ENCODE peak calls at places on chromosomes 1 and 21, in eight cellular contexts. N is GM12878, V is K562, Q is endothelial cell of umbilical vein, B is HCT116, S is H1, C is HepG2, H is A549. X is an unnamed sample.

GRCh38 chr1:54671985-54672608 is 30.5 kb downstream of the MROH7 start:
- DNase-seq in N (peak; percentile 17), V (peak; percentile 86), Q (peak; percentile 49), B (peak; percentile 35), S (peak; percentile 38), C (peak; percentile 44), H (peak; percentile 47), X (peak; percentile 69)

GRCh38 chr1:16196874-16197273 is 15.6 kb downstream of the ARHGEF19 start:
- DNase-seq in N (no peak), V (no peak), Q (no peak), B (no peak), S (no peak), C (no peak), H (no peak), X (no peak)

GRCh38 chr1:184747089-184747955 is 7.3 kb downstream of the EDEM3 start:
- DNase-seq in N (peak; percentile 48), V (no peak), Q (no peak), B (no peak), S (no peak), C (no peak), H (no peak), X (peak; percentile 52)

GRCh38 chr1:110200666-110201065 is 9.4 kb upstream of the KCNC4 start:
- DNase-seq in N (no peak), V (no peak), Q (no peak), B (no peak), S (no peak), C (no peak), H (no peak), X (no peak)

GRCh38 chr1:208533746-208534603 is 289.8 kb upstream of the PLXNA2 start:
- DNase-seq in N (no peak), V (no peak), Q (no peak), B (no peak), S (no peak), C (no peak), H (no peak), X (no peak)

GRCh38 chr1:57229076-57229475 is 194.8 kb downstream of the DAB1 start:
- DNase-seq in N (no peak), V (no peak), Q (no peak), B (no peak), S (no peak), C (no peak), H (no peak), X (no peak)

GRCh38 chr1:109655624-109656519 is at the start of gene GSTM4:
- DNase-seq in N (peak; percentile 47), V (peak; percentile 95), Q (peak; percentile 69), B (peak; percentile 16), S (peak; percentile 44), C (peak; percentile 59), H (peak; percentile 60), X (peak; percentile 93)

GRCh38 chr1:18385239-18385790 is 95.4 kb upstream of the KLHDC7A start:
- DNase-seq in N (no peak), V (no peak), Q (no peak), B (no peak), S (no peak), C (no peak), H (no peak), X (no peak)

GRCh38 chr1:110383311-110383990 is 7.4 kb downstream of the SLC16A4 start:
- DNase-seq in N (no peak), V (no peak), Q (peak; percentile 1), B (no peak), S (no peak), C (no peak), H (no peak), X (peak; percentile 85)

GRCh38 chr21:39040494-39041110 is 142.6 kb downstream of the PSMG1 start:
- DNase-seq in N (no peak), V (no peak), Q (peak; percentile 63), B (no peak), S (no peak), C (no peak), H (no peak), X (no peak)

GRCh38 chr1:235971571-235972315 is 93.1 kb downstream of the NID1 start:
- DNase-seq in N (peak; percentile 84), V (peak; percentile 74), Q (peak; percentile 94), B (peak; percentile 68), S (peak; percentile 79), C (peak; percentile 84), H (peak; percentile 88), X (peak; percentile 99)
- TF ChIP-seq POLR2A in N (peak; percentile 75), V (no peak), Q (no peak), B (peak; percentile 49), S (peak; percentile 78), C (peak; percentile 41), H (no peak), X (peak; percentile 38)

GRCh38 chr1:223748773-223749733 is 36.7 kb downstream of the CAPN2 start:
- DNase-seq in N (no peak), V (peak; percentile 83), Q (peak; percentile 62), B (no peak), S (no peak), C (no peak), H (peak; percentile 67), X (peak; percentile 62)
- TF ChIP-seq MAX in N (no peak), V (no peak), Q (no peak), B (no peak), S (peak; percentile 10), C (no peak), H (no peak), X (no peak)

DNA sequence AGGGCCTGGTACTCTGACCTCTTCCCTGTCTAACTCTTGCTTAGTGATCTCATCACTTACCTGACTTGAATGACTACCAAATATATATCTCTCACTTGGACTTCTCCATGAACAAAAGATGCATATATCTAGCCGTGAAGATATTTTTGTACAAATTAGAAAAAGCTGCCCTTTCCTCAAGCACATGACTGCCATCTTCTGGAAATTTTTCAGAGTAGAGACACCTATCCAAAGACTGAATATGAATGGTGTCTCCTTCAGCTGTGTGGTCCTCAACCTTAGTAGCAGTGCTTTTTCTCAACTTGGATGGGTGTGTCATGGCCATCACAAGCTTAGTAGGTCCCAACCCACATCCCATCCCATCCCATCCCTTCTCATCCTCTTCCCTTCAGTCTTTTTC is 142.3 kb downstream of the DNM3 start:
- DNase-seq in N (no peak), V (no peak), Q (peak; percentile 48), B (peak; percentile 4), S (no peak), C (no peak), H (no peak), X (peak; percentile 11)
- TF ChIP-seq CTCF in N (peak; percentile 25), V (peak; percentile 46), Q (peak; percentile 18), B (no peak), S (peak; percentile 24), C (no peak), H (peak; percentile 63), X (peak; percentile 12)

DNA sequence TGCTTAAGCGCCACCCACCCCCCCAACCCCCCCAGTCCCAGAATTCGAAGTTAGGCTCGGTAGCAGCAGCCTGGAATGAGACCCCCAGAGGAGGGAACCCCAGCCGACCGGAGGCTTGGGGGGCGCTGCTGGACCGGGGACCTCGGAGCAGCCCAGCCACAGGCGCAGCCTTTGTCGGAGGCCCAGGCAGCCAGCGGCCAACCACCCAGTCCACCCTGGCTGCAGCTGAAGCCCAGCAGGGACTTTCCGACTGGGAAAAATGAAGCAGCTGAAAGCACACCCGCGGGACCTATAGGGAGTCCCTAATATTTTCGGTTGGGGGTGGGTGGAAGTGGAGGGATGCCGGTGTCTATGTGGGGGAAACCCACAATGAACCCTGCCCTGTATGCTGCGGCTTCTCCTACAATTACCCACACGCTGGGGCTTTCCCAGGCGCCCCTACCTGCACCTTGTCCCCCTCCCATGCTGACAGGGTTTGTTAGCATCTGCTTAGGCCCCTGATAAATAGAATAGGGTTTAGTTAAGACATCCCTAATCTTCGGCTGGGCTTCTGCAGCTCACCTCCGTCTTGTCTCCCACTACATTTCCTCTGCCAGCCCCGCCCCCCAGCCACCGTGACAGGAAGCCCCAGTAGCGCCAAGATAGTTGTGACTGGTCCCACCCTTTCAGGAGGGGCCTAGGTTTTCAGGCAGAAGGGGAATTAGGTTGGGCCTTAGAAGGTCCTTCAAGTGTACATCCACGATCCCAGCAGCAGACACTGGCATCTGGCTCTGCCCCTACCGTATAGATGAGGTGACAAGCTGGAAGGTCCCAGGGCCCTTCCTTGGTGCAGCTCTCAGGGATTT is 838 bp downstream of the CCDC28B start:
- DNase-seq in N (peak; percentile 50), V (peak; percentile 81), Q (peak; percentile 56), B (no peak), S (no peak), C (no peak), H (no peak), X (peak; percentile 50)
- TF ChIP-seq POLR2A in N (peak; percentile 67), V (peak; percentile 70), Q (no peak), B (no peak), S (no peak), C (peak; percentile 16), H (no peak), X (no peak)

GRCh38 chr1:155174334-155175280 is 958 bp downstream of the TRIM46 start:
- DNase-seq in N (no peak), V (peak; percentile 61), Q (peak; percentile 24), B (no peak), S (no peak), C (no peak), H (no peak), X (no peak)
- TF ChIP-seq MAX in N (no peak), V (no peak), Q (no peak), B (no peak), S (peak; percentile 4), C (no peak), H (no peak), X (no peak)

GRCh38 chr1:46532498-46533178 is 18.8 kb downstream of the KNCN start:
- DNase-seq in N (no peak), V (peak; percentile 93), Q (peak; percentile 37), B (no peak), S (no peak), C (no peak), H (peak; percentile 72), X (peak; percentile 56)

GRCh38 chr1:46533179-46533864 is 18.1 kb downstream of the KNCN start:
- DNase-seq in N (no peak), V (no peak), Q (peak; percentile 30), B (no peak), S (no peak), C (no peak), H (no peak), X (no peak)

GRCh38 chr1:46536527-46536926 is 14.9 kb downstream of the KNCN start:
- DNase-seq in N (no peak), V (no peak), Q (no peak), B (no peak), S (no peak), C (no peak), H (no peak), X (no peak)

GRCh38 chr1:46537651-46538050 is 13.8 kb downstream of the KNCN start:
- DNase-seq in N (no peak), V (no peak), Q (no peak), B (no peak), S (no peak), C (no peak), H (no peak), X (no peak)

DNA sequence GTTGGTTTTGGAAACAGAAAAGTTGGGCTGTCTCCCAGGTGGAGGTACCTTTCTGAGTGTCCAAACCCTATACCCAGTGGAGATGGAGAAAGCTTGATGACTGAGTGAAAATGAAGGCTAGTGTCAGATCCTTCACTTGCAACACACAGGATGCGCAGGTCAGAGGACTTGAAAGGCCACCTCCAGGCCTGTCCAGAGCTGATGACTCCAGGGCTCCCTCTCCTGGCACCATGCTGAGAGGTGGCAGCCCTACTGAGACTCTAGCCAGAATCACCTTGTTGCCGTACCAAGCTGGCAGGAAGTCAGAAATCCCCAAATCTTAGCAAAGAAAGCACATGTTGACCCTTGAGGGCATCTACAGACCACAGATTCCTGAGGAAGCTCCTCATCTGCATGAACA is 16.4 kb downstream of the KNCN start:
- DNase-seq in N (no peak), V (peak; percentile 53), Q (no peak), B (peak; percentile 48), S (no peak), C (peak; percentile 54), H (peak; percentile 72), X (peak; percentile 51)
- TF ChIP-seq CTCF in N (peak; percentile 41), V (peak; percentile 81), Q (peak; percentile 15), B (peak; percentile 75), S (no peak), C (peak; percentile 80), H (peak; percentile 48), X (peak; percentile 62)